ENCODE peak calls at places on chromosomes 1 and 21, in four cellular contexts. X is mesendoderm, K is IMR-90, T is mesenchymal stem cell. L is an unnamed sample.

GRCh38 chr21:15534450-15534886 is 195.3 kb upstream of the USP25 start:
- DNase-seq in X (no peak), T (no peak), K (no peak), L (no peak)

GRCh38 chr1:41613646-41614592 is 129.4 kb upstream of the EDN2 start:
- DNase-seq in K (peak; percentile 86), X (no peak), T (peak; percentile 83), L (peak; percentile 55)

GRCh38 chr1:15617874-15618684 is 821 bp downstream of the DDI2 start:
- DNase-seq in T (peak; percentile 41), X (peak; percentile 64), K (no peak), L (peak; percentile 87)

GRCh38 chr1:1779691-1780597 is 1.7 kb upstream of the NADK start:
- DNase-seq in T (peak; percentile 69), X (peak; percentile 19), K (peak; percentile 34), L (no peak)

GRCh38 chr21:35051287-35051818 is 2.3 kb upstream of the RUNX1 start:
- DNase-seq in K (peak; percentile 80), X (peak; percentile 91), T (peak; percentile 90), L (peak; percentile 79)

GRCh38 chr1:109249654-109250401 is 489 bp downstream of the CELSR2 start:
- DNase-seq in K (no peak), X (no peak), T (no peak), L (no peak)

GRCh38 chr1:9867408-9868243 is 42.4 kb downstream of the CTNNBIP1 start:
- DNase-seq in T (peak; percentile 65), X (peak; percentile 71), K (peak; percentile 57), L (peak; percentile 50)

GRCh38 chr1:222334026-222334680 is 213.8 kb downstream of the HHIPL2 start:
- DNase-seq in X (no peak), K (peak; percentile 85), T (peak; percentile 21), L (no peak)

GRCh38 chr1:17671741-17672140 is 83.4 kb upstream of the ACTL8 start:
- DNase-seq in T (no peak), X (peak; percentile 54), K (no peak), L (no peak)

GRCh38 chr1:61141288-61142044 is 59.1 kb downstream of the NFIA start:
- DNase-seq in K (peak; percentile 35), X (peak; percentile 36), T (peak; percentile 46), L (peak; percentile 17)

GRCh38 chr1:77620273-77620672 is 62.2 kb downstream of the ZZZ3 start:
- DNase-seq in T (no peak), X (no peak), K (no peak), L (no peak)

GRCh38 chr21:42423197-42423675 is 19.5 kb downstream of the UBASH3A start:
- DNase-seq in K (no peak), X (no peak), T (no peak), L (no peak)

GRCh38 chr1:16017461-16018303 is at the start of gene HSPB7:
- DNase-seq in X (peak; percentile 74), K (peak; percentile 52), T (peak; percentile 94), L (peak; percentile 33)

GRCh38 chr1:26278303-26278702 is 1.6 kb upstream of the SH3BGRL3 start:
- DNase-seq in K (peak; percentile 77), T (peak; percentile 83), X (no peak), L (no peak)

GRCh38 chr1:30645807-30646206 is 77.6 kb downstream of the MATN1 start:
- DNase-seq in T (no peak), X (no peak), K (peak; percentile 57), L (no peak)

GRCh38 chr1:167439301-167439988 is 78.9 kb downstream of the CD247 start:
- DNase-seq in T (peak; percentile 51), X (peak; percentile 81), K (peak; percentile 28), L (no peak)

GRCh38 chr1:156663178-156663577 is 14.0 kb downstream of the NES start:
- DNase-seq in X (peak; percentile 71), T (peak; percentile 68), K (peak; percentile 79), L (no peak)

GRCh38 chr1:161113915-161114314 is 3.9 kb downstream of the PFDN2 start:
- DNase-seq in K (no peak), T (no peak), X (no peak), L (no peak)

GRCh38 chr1:6414443-6414844 is 5.3 kb downstream of the HES2 start:
- DNase-seq in T (peak; percentile 65), X (peak; percentile 79), K (peak; percentile 50), L (peak; percentile 92)

GRCh38 chr1:15735304-15736034 is 589 bp upstream of the SLC25A34 start:
- DNase-seq in X (no peak), T (no peak), K (no peak), L (peak; percentile 52)

GRCh38 chr1:111735858-111736544 is 3.2 kb downstream of the INKA2 start:
- DNase-seq in K (peak; percentile 47), T (peak; percentile 62), X (peak; percentile 56), L (no peak)

GRCh38 chr21:45248893-45249381 is 38.8 kb downstream of the POFUT2 start:
- DNase-seq in X (peak; percentile 39), T (no peak), K (peak; percentile 15), L (no peak)

GRCh38 chr1:28156821-28157220 is 19.7 kb downstream of the PTAFR start:
- DNase-seq in K (no peak), T (no peak), X (no peak), L (no peak)

GRCh38 chr21:45327458-45328197 is 39.9 kb upstream of the POFUT2 start:
- DNase-seq in T (no peak), X (no peak), K (no peak), L (no peak)

GRCh38 chr21:44800971-44801467 is 601 bp downstream of the UBE2G2 start:
- DNase-seq in K (peak; percentile 26), X (peak; percentile 72), T (peak; percentile 49), L (peak; percentile 88)

GRCh38 chr1:162687870-162688269 is 55.6 kb downstream of the DDR2 start:
- DNase-seq in T (no peak), K (no peak), X (no peak), L (no peak)

GRCh38 chr1:2347907-2348306 is 43.4 kb downstream of the MORN1 start:
- DNase-seq in X (peak; percentile 26), K (no peak), T (no peak), L (peak; percentile 21)

GRCh38 chr1:53559854-53560571 is 100.8 kb downstream of the DMRTB1 start:
- DNase-seq in K (no peak), X (no peak), T (no peak), L (no peak)

GRCh38 chr1:64126581-64126980 is 76.8 kb upstream of the UBE2U start:
- DNase-seq in T (no peak), X (no peak), K (no peak), L (no peak)

GRCh38 chr1:2372551-2373490 is 18.5 kb downstream of the MORN1 start:
- DNase-seq in X (no peak), T (no peak), K (no peak), L (peak; percentile 70)

GRCh38 chr1:6426321-6426971 is 1.9 kb downstream of the ESPN start:
- DNase-seq in K (no peak), X (no peak), T (no peak), L (no peak)

GRCh38 chr1:213335084-213335483 is 284.0 kb downstream of the RPS6KC1 start:
- DNase-seq in X (no peak), K (no peak), T (no peak), L (no peak)

GRCh38 chr1:231279081-231279480 is 38.1 kb downstream of the GNPAT start:
- DNase-seq in X (no peak), T (peak; percentile 18), K (peak; percentile 28), L (no peak)

GRCh38 chr1:81811757-81812371 is 11.1 kb downstream of the ADGRL2 start:
- DNase-seq in T (no peak), K (no peak), X (no peak), L (peak; percentile 1)

GRCh38 chr1:180595966-180596365 is 35.9 kb upstream of the XPR1 start:
- DNase-seq in T (no peak), K (no peak), X (no peak), L (no peak)

GRCh38 chr21:34701726-34702125 is 32.9 kb downstream of the CLIC6 start:
- DNase-seq in T (no peak), K (peak; percentile 56), X (no peak), L (peak; percentile 19)

GRCh38 chr1:209042413-209042812 is 541.1 kb upstream of the CAMK1G start:
- DNase-seq in X (no peak), K (no peak), T (no peak), L (no peak)

DNA sequence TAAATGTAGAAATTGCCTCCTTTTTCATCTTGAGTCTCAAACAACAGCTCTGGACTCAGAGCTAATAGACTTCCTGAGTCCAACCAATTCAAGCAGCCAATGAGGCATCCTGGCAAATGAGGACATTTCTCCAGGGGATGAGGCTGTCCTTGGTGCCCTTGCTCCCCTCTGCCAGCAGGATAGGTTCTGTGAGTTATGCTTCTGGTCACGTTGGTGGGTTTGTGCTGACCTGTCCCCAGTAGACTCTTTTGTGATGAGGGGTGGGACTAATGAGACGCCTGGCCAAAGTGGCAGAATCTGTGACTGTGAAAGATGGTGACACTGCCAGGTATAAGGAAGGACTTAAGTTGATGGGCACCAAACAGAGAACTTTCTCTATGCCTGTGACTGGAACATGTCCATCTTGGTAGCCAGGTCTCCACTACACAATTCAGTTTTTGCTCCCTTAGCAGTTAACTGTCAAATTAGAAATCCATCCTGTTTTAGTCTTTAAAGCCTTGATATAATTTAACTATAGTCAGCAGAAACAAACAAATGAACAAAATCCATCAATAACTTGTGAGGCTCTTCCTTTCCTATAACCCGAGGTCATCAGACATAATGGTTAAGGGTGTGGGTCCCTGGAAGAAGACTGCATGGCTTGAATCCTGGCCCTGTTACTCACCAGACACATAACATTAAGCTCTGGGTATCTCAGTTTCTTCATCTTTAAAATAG is 35.7 kb upstream of the THEM4 start:
- DNase-seq in X (no peak), K (no peak), T (no peak), L (no peak)
- H2BK120ac ChIP-seq in X (no peak overlapping the region), K (no peak overlapping the region), T (no peak overlapping the region), L (no peak overlapping the region)

GRCh38 chr1:155177918-155178281 is 4.3 kb downstream of the TRIM46 start:
- DNase-seq in X (no peak), K (no peak), T (no peak), L (no peak)
- H3K4me2 ChIP-seq in X (no peak overlapping the region), K (no peak overlapping the region), T (no peak overlapping the region), L (no peak overlapping the region)

DNA sequence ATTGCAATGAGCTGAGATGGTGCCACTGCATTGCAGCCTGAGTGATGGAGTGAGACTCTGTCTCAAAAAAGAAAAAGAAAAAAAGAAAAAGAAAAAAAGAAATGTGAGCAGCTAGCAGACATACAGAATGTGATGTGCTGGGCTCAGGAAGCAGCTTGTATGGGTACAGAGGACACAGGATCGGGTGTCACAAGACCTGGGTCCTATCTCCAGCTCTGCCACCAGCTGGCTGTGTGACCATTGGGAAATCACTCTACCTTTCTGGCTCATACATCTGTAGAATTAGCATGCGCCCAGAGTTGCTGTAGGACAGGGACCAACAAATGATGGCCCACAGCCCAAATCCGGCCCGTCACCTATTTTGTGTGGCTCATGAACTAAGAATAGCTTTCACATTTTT is 3.3 kb upstream of the PLA2G2C start:
- DNase-seq in T (no peak), K (no peak), X (no peak), L (no peak)
- H3K18ac ChIP-seq in T (no peak overlapping the region), K (no peak overlapping the region), X (no peak overlapping the region), L (no peak overlapping the region)

DNA sequence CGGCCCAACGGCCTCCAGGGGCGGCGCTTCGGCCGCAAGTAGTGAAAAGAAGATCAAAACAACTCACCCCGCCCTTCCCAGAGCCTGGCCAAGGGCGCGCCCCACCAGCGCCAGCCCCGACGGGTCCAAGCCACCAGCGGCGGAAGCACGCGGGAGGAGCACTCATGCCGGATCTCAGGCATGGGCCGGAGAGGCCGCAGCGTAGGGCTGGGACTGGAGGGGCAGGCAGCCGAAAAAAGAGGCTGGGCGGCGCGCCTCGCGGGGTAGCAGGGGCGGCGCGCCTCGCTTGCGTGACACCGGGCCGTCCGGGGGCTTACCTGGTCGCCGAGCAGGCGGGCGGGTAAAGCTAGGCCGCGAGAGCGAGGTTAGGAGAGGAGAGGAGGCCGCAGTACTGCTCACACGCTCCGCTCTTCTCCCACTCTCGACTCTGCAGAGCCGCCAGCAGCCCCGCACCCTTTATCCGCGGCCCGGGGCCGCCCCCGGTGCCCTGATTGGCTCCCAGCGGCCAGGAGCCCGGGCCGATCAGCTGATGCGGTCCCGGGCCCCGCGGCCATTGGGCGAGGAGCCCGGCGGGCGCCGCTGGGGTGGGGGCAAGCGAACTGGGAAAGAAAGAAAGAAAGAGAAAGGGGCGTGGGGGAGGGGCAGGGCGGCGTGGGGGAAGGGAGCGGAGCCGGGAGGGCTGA is at the start of gene GLUL:
- DNase-seq in X (peak; percentile 98), K (peak; percentile 89), T (peak; percentile 94), L (peak; percentile 88)
- H2BK120ac ChIP-seq in X (peak within 1 kb of the TSS; percentile 79), K (peak within 1 kb of the TSS; percentile 52), T (peak within 1 kb of the TSS; percentile 98), L (peak within 1 kb of the TSS; percentile 93)